ENCODE peak calls at places on chromosomes 5 and 9, in nine cellular contexts. Y is HepG2, N is A549, Q is sigmoid colon, C is IMR-90, L is uterus, O is body of pancreas, X is right lobe of liver, I is ovary. U is an unnamed sample.

GRCh38 chr5:128241071-128241695 is 157.6 kb downstream of the SLC12A2 start:
- DNase-seq in Q (no peak), L (no peak), Y (no peak), X (no peak), C (peak), O (no peak), I (no peak), N (no peak), U (no peak)

GRCh38 chr9:16925426-16925825 is 55.0 kb upstream of the BNC2 start:
- DNase-seq in N (no peak), I (no peak), Q (no peak), C (peak), O (no peak), X (no peak), L (no peak), Y (no peak), U (no peak)

GRCh38 chr9:115507148-115507547 is 389.2 kb upstream of the TNC start:
- DNase-seq in Y (no peak), X (no peak), I (no peak), N (no peak), C (no peak), L (no peak), Q (no peak), O (no peak), U (no peak)

GRCh38 chr9:124342946-124343485 is 72.2 kb downstream of the PSMB7 start:
- DNase-seq in X (peak), O (no peak), Q (peak), N (peak), Y (no peak), C (peak), L (peak), I (peak), U (peak)

GRCh38 chr5:168238422-168238821 is 53.0 kb upstream of the WWC1 start:
- DNase-seq in C (no peak), O (no peak), N (no peak), I (no peak), Y (no peak), Q (no peak), L (no peak), X (no peak), U (no peak)

GRCh38 chr5:29924107-29924506 is 1269.4 kb upstream of the CDH6 start:
- DNase-seq in Q (no peak), X (no peak), O (no peak), C (no peak), N (no peak), Y (no peak), I (no peak), L (no peak), U (no peak)

GRCh38 chr5:174750720-174751119 is 26.3 kb downstream of the MSX2 start:
- DNase-seq in O (no peak), Y (no peak), X (no peak), L (no peak), I (no peak), Q (no peak), C (peak), N (no peak), U (no peak)

GRCh38 chr5:180390441-180391190 is 37.5 kb upstream of the GFPT2 start:
- DNase-seq in Q (no peak), N (no peak), I (no peak), C (no peak), O (no peak), Y (no peak), L (no peak), X (no peak), U (no peak)

GRCh38 chr9:128886211-128886826 is 4.4 kb downstream of the LRRC8A start:
- DNase-seq in X (no peak), Y (no peak), Q (no peak), N (no peak), I (no peak), O (no peak), L (no peak), C (peak), U (no peak)

GRCh38 chr5:35202319-35203111 is 27.8 kb downstream of the PRLR start:
- DNase-seq in I (no peak), X (peak), N (peak), Q (no peak), O (peak), L (no peak), Y (peak), C (peak), U (no peak)

GRCh38 chr9:19028835-19029451 is 4.1 kb downstream of the SAXO1 start:
- DNase-seq in I (peak), C (peak), X (no peak), Y (peak), O (peak), N (peak), L (peak), Q (no peak), U (no peak)

GRCh38 chr9:90034071-90034470 is 429.3 kb downstream of the GADD45G start:
- DNase-seq in Q (no peak), N (no peak), X (no peak), Y (no peak), L (no peak), C (no peak), I (no peak), O (no peak), U (no peak)

GRCh38 chr5:62498961-62499360 is 79.7 kb upstream of the LRRC70 start:
- DNase-seq in X (no peak), N (no peak), C (no peak), O (no peak), Q (no peak), Y (no peak), L (no peak), I (no peak), U (no peak)

GRCh38 chr9:23423999-23424398 is 402.0 kb downstream of the ELAVL2 start:
- DNase-seq in Q (no peak), I (no peak), Y (no peak), C (no peak), O (no peak), N (no peak), X (no peak), L (no peak), U (no peak)

GRCh38 chr9:129428890-129429577 is 191.9 kb downstream of the C9orf50 start:
- DNase-seq in C (no peak), X (no peak), L (no peak), I (no peak), N (no peak), O (no peak), Q (no peak), Y (no peak), U (no peak)

GRCh38 chr9:126057869-126058467 is 268.7 kb upstream of the MVB12B start:
- DNase-seq in Q (peak), L (no peak), C (no peak), O (no peak), I (no peak), Y (no peak), N (no peak), X (no peak), U (no peak)

GRCh38 chr5:56415356-56415765 is 182.2 kb upstream of the ANKRD55 start:
- DNase-seq in C (peak), Q (peak), L (no peak), O (no peak), X (peak), N (no peak), I (no peak), Y (no peak), U (no peak)

GRCh38 chr9:113886933-113887332 is 10.8 kb downstream of the ZNF618 start:
- DNase-seq in I (no peak), N (no peak), L (no peak), O (no peak), X (no peak), C (no peak), Q (no peak), Y (no peak), U (no peak)
- H3K4me3 ChIP-seq in I (no peak), N (no peak), L (no peak), O (no peak), X (no peak), C (no peak), Q (no peak), Y (no peak), U (no peak)

GRCh38 chr5:149728303-149728702 is 1.8 kb upstream of the PPARGC1B start:
- DNase-seq in X (no peak), Q (no peak), O (no peak), N (no peak), C (no peak), Y (no peak), I (no peak), L (no peak), U (peak)
- TF ChIP-seq POLR2A in X (no peak), Q (no peak), O (no peak), N (no peak), C (no peak), Y (no peak), I (no peak), L (no peak), U (no peak)

GRCh38 chr5:138754699-138755057 is 1.5 kb downstream of the CTNNA1 start:
- DNase-seq in L (no peak), C (no peak), I (no peak), X (no peak), Y (no peak), N (no peak), Q (no peak), O (no peak), U (no peak)
- H3K4me3 ChIP-seq in L (peak), C (peak), I (peak), X (peak), Y (peak), N (peak), Q (peak), O (no peak), U (no peak)

GRCh38 chr5:25701936-25702335 is 1057.2 kb upstream of the CDH10 start:
- DNase-seq in I (no peak), Q (no peak), O (no peak), L (no peak), X (no peak), C (no peak), N (no peak), Y (no peak), U (no peak)
- TF ChIP-seq POLR2A in I (no peak), Q (no peak), O (no peak), L (no peak), X (no peak), C (no peak), N (no peak), Y (no peak), U (no peak)

GRCh38 chr5:177349362-177349647 is 2.2 kb downstream of the LMAN2 start:
- DNase-seq in C (no peak), O (no peak), L (no peak), Y (no peak), Q (no peak), X (no peak), N (no peak), I (no peak), U (no peak)
- H3K4me3 ChIP-seq in C (no peak), O (no peak), L (no peak), Y (peak), Q (no peak), X (no peak), N (no peak), I (no peak), U (no peak)